ENCODE peak calls at places on chromosomes 6 and 20, in seven cellular contexts. One of them, this sample, is unnamed.

GRCh38 chr20:46307999-46308257 is 370 bp downstream of the CDH22 start:
- DNase-seq in activated CD8-positive, alpha-beta memory T cell treated with anti-CD3 and anti-CD28 coated beads for 48 hours: no peak
- DNase-seq in stimulated activated CD4-positive, alpha-beta T cell treated with anti-CD3 and anti-CD28 coated beads, TNF-alpha, amount 100 ng/mL, for 4 hours: no peak
- DNase-seq in HAP-1: no peak
- DNase-seq in DMS79: no peak
- DNase-seq in amniotic stem cell: no peak
- DNase-seq in naive thymus-derived CD8-positive, alpha-beta T cell: no peak
- DNase-seq in this sample: no peak

GRCh38 chr6:23218751-23219150 is 649.4 kb downstream of the HDGFL1 start:
- DNase-seq in HAP-1: no peak
- DNase-seq in activated CD8-positive, alpha-beta memory T cell treated with anti-CD3 and anti-CD28 coated beads for 48 hours: no peak
- DNase-seq in amniotic stem cell: no peak
- DNase-seq in naive thymus-derived CD8-positive, alpha-beta T cell: no peak
- DNase-seq in stimulated activated CD4-positive, alpha-beta T cell treated with anti-CD3 and anti-CD28 coated beads, TNF-alpha, amount 100 ng/mL, for 4 hours: no peak
- DNase-seq in DMS79: no peak
- DNase-seq in this sample: no peak

GRCh38 chr6:17621003-17621402 is 20.9 kb downstream of the FAM8A1 start:
- DNase-seq in amniotic stem cell: no peak
- DNase-seq in DMS79: no peak
- DNase-seq in naive thymus-derived CD8-positive, alpha-beta T cell: no peak
- DNase-seq in activated CD8-positive, alpha-beta memory T cell treated with anti-CD3 and anti-CD28 coated beads for 48 hours: no peak
- DNase-seq in stimulated activated CD4-positive, alpha-beta T cell treated with anti-CD3 and anti-CD28 coated beads, TNF-alpha, amount 100 ng/mL, for 4 hours: no peak
- DNase-seq in HAP-1: no peak
- DNase-seq in this sample: no peak

GRCh38 chr6:157879873-157880254 is 56.8 kb downstream of the SNX9 start:
- DNase-seq in DMS79: peak
- DNase-seq in stimulated activated CD4-positive, alpha-beta T cell treated with anti-CD3 and anti-CD28 coated beads, TNF-alpha, amount 100 ng/mL, for 4 hours: no peak
- DNase-seq in HAP-1: no peak
- DNase-seq in naive thymus-derived CD8-positive, alpha-beta T cell: no peak
- DNase-seq in activated CD8-positive, alpha-beta memory T cell treated with anti-CD3 and anti-CD28 coated beads for 48 hours: no peak
- DNase-seq in amniotic stem cell: no peak
- DNase-seq in this sample: no peak

GRCh38 chr20:20211274-20211987 is 156.5 kb upstream of the INSM1 start:
- DNase-seq in activated CD8-positive, alpha-beta memory T cell treated with anti-CD3 and anti-CD28 coated beads for 48 hours: no peak
- DNase-seq in naive thymus-derived CD8-positive, alpha-beta T cell: no peak
- DNase-seq in DMS79: peak
- DNase-seq in stimulated activated CD4-positive, alpha-beta T cell treated with anti-CD3 and anti-CD28 coated beads, TNF-alpha, amount 100 ng/mL, for 4 hours: no peak
- DNase-seq in HAP-1: no peak
- DNase-seq in amniotic stem cell: no peak
- DNase-seq in this sample: no peak

GRCh38 chr6:26249709-26249958 is 115.4 kb upstream of the BTN3A2 start:
- DNase-seq in naive thymus-derived CD8-positive, alpha-beta T cell: no peak
- DNase-seq in activated CD8-positive, alpha-beta memory T cell treated with anti-CD3 and anti-CD28 coated beads for 48 hours: no peak
- DNase-seq in DMS79: no peak
- DNase-seq in HAP-1: no peak
- DNase-seq in stimulated activated CD4-positive, alpha-beta T cell treated with anti-CD3 and anti-CD28 coated beads, TNF-alpha, amount 100 ng/mL, for 4 hours: no peak
- DNase-seq in amniotic stem cell: no peak
- DNase-seq in this sample: no peak

GRCh38 chr6:4607026-4607704 is 169.0 kb upstream of the CDYL start:
- DNase-seq in activated CD8-positive, alpha-beta memory T cell treated with anti-CD3 and anti-CD28 coated beads for 48 hours: no peak
- DNase-seq in stimulated activated CD4-positive, alpha-beta T cell treated with anti-CD3 and anti-CD28 coated beads, TNF-alpha, amount 100 ng/mL, for 4 hours: no peak
- DNase-seq in amniotic stem cell: no peak
- DNase-seq in DMS79: no peak
- DNase-seq in naive thymus-derived CD8-positive, alpha-beta T cell: no peak
- DNase-seq in HAP-1: no peak
- DNase-seq in this sample: peak

GRCh38 chr6:75800133-75800532 is 51.1 kb downstream of the MYO6 start:
- DNase-seq in activated CD8-positive, alpha-beta memory T cell treated with anti-CD3 and anti-CD28 coated beads for 48 hours: no peak
- DNase-seq in DMS79: peak
- DNase-seq in naive thymus-derived CD8-positive, alpha-beta T cell: no peak
- DNase-seq in amniotic stem cell: no peak
- DNase-seq in HAP-1: no peak
- DNase-seq in stimulated activated CD4-positive, alpha-beta T cell treated with anti-CD3 and anti-CD28 coated beads, TNF-alpha, amount 100 ng/mL, for 4 hours: no peak
- DNase-seq in this sample: no peak

GRCh38 chr6:138397128-138397814 is 6.8 kb upstream of the HEBP2 start:
- DNase-seq in activated CD8-positive, alpha-beta memory T cell treated with anti-CD3 and anti-CD28 coated beads for 48 hours: no peak
- DNase-seq in amniotic stem cell: no peak
- DNase-seq in DMS79: no peak
- DNase-seq in naive thymus-derived CD8-positive, alpha-beta T cell: no peak
- DNase-seq in HAP-1: no peak
- DNase-seq in stimulated activated CD4-positive, alpha-beta T cell treated with anti-CD3 and anti-CD28 coated beads, TNF-alpha, amount 100 ng/mL, for 4 hours: no peak
- DNase-seq in this sample: no peak

GRCh38 chr6:20444786-20445271 is 43.1 kb downstream of the E2F3 start:
- DNase-seq in stimulated activated CD4-positive, alpha-beta T cell treated with anti-CD3 and anti-CD28 coated beads, TNF-alpha, amount 100 ng/mL, for 4 hours: no peak
- DNase-seq in HAP-1: no peak
- DNase-seq in naive thymus-derived CD8-positive, alpha-beta T cell: no peak
- DNase-seq in activated CD8-positive, alpha-beta memory T cell treated with anti-CD3 and anti-CD28 coated beads for 48 hours: no peak
- DNase-seq in amniotic stem cell: no peak
- DNase-seq in DMS79: no peak
- DNase-seq in this sample: no peak

GRCh38 chr20:53360815-53361214 is 232.8 kb downstream of the ZNF217 start:
- DNase-seq in HAP-1: no peak
- DNase-seq in naive thymus-derived CD8-positive, alpha-beta T cell: no peak
- DNase-seq in DMS79: no peak
- DNase-seq in amniotic stem cell: no peak
- DNase-seq in activated CD8-positive, alpha-beta memory T cell treated with anti-CD3 and anti-CD28 coated beads for 48 hours: no peak
- DNase-seq in stimulated activated CD4-positive, alpha-beta T cell treated with anti-CD3 and anti-CD28 coated beads, TNF-alpha, amount 100 ng/mL, for 4 hours: no peak
- DNase-seq in this sample: no peak

GRCh38 chr6:129575378-129576118 is 134.4 kb downstream of the ARHGAP18 start:
- DNase-seq in amniotic stem cell: peak
- DNase-seq in naive thymus-derived CD8-positive, alpha-beta T cell: peak
- DNase-seq in DMS79: no peak
- DNase-seq in activated CD8-positive, alpha-beta memory T cell treated with anti-CD3 and anti-CD28 coated beads for 48 hours: no peak
- DNase-seq in HAP-1: peak
- DNase-seq in stimulated activated CD4-positive, alpha-beta T cell treated with anti-CD3 and anti-CD28 coated beads, TNF-alpha, amount 100 ng/mL, for 4 hours: no peak
- DNase-seq in this sample: no peak

GRCh38 chr6:125114248-125114858 is 39.2 kb upstream of the TPD52L1 start:
- DNase-seq in activated CD8-positive, alpha-beta memory T cell treated with anti-CD3 and anti-CD28 coated beads for 48 hours: no peak
- DNase-seq in amniotic stem cell: no peak
- DNase-seq in stimulated activated CD4-positive, alpha-beta T cell treated with anti-CD3 and anti-CD28 coated beads, TNF-alpha, amount 100 ng/mL, for 4 hours: no peak
- DNase-seq in HAP-1: peak
- DNase-seq in naive thymus-derived CD8-positive, alpha-beta T cell: peak
- DNase-seq in DMS79: no peak
- DNase-seq in this sample: peak

GRCh38 chr6:166436195-166437139 is 53.7 kb upstream of the MPC1 start:
- DNase-seq in naive thymus-derived CD8-positive, alpha-beta T cell: no peak
- DNase-seq in DMS79: no peak
- DNase-seq in stimulated activated CD4-positive, alpha-beta T cell treated with anti-CD3 and anti-CD28 coated beads, TNF-alpha, amount 100 ng/mL, for 4 hours: no peak
- DNase-seq in amniotic stem cell: no peak
- DNase-seq in activated CD8-positive, alpha-beta memory T cell treated with anti-CD3 and anti-CD28 coated beads for 48 hours: no peak
- DNase-seq in HAP-1: no peak
- DNase-seq in this sample: no peak